ENCODE peak calls at places on chromosomes 7 and 10, in five cellular contexts. One of them, this sample, is unnamed.

GRCh38 chr7:129298268-129298893 is 73.6 kb downstream of the AHCYL2 start:
- DNase-seq in HCT116: peak; percentile 26
- DNase-seq in tibial artery: no peak
- DNase-seq in endothelial cell of umbilical vein: peak; percentile 66
- DNase-seq in A549: peak; percentile 49
- DNase-seq in this sample: peak; percentile 32

GRCh38 chr7:30612658-30613265 is 18.1 kb downstream of the GARS1 start:
- DNase-seq in tibial artery: no peak
- DNase-seq in A549: no peak
- DNase-seq in endothelial cell of umbilical vein: peak; percentile 17
- DNase-seq in HCT116: no peak
- DNase-seq in this sample: no peak

GRCh38 chr7:8724080-8724718 is 290.8 kb downstream of the NXPH1 start:
- DNase-seq in tibial artery: no peak
- DNase-seq in HCT116: no peak
- DNase-seq in endothelial cell of umbilical vein: no peak
- DNase-seq in A549: peak; percentile 14
- DNase-seq in this sample: no peak

GRCh38 chr7:35424869-35425495 is 171.1 kb upstream of the TBX20 start:
- DNase-seq in A549: peak; percentile 61
- DNase-seq in endothelial cell of umbilical vein: peak; percentile 53
- DNase-seq in HCT116: peak; percentile 43
- DNase-seq in tibial artery: no peak
- DNase-seq in this sample: no peak

GRCh38 chr10:104577861-104578480 is 63.1 kb upstream of the SORCS3 start:
- DNase-seq in HCT116: peak; percentile 61
- DNase-seq in A549: no peak
- DNase-seq in tibial artery: no peak
- DNase-seq in endothelial cell of umbilical vein: no peak
- DNase-seq in this sample: no peak

GRCh38 chr7:47534322-47535032 is 47.4 kb downstream of the TNS3 start:
- DNase-seq in HCT116: no peak
- DNase-seq in A549: peak; percentile 40
- DNase-seq in tibial artery: no peak
- DNase-seq in endothelial cell of umbilical vein: no peak
- DNase-seq in this sample: no peak

GRCh38 chr7:23970193-23970592 is 260.2 kb downstream of the STK31 start:
- DNase-seq in A549: no peak
- DNase-seq in HCT116: no peak
- DNase-seq in endothelial cell of umbilical vein: no peak
- DNase-seq in tibial artery: no peak
- DNase-seq in this sample: no peak

GRCh38 chr7:158344706-158345300 is 242.8 kb downstream of the PTPRN2 start:
- DNase-seq in HCT116: no peak
- DNase-seq in A549: no peak
- DNase-seq in endothelial cell of umbilical vein: no peak
- DNase-seq in tibial artery: peak; percentile 28
- DNase-seq in this sample: no peak

GRCh38 chr7:66739953-66740301 is 606 bp upstream of the RABGEF1 start:
- DNase-seq in A549: no peak
- DNase-seq in endothelial cell of umbilical vein: no peak
- DNase-seq in HCT116: no peak
- DNase-seq in tibial artery: no peak
- DNase-seq in this sample: no peak

GRCh38 chr7:116560021-116560970 is 35.5 kb downstream of the CAV1 start:
- DNase-seq in A549: no peak
- DNase-seq in endothelial cell of umbilical vein: no peak
- DNase-seq in tibial artery: no peak
- DNase-seq in HCT116: no peak
- DNase-seq in this sample: no peak

GRCh38 chr10:74870191-74870590 is 43.8 kb downstream of the KAT6B start:
- DNase-seq in endothelial cell of umbilical vein: no peak
- DNase-seq in A549: no peak
- DNase-seq in HCT116: no peak
- DNase-seq in tibial artery: no peak
- DNase-seq in this sample: no peak

GRCh38 chr7:102321351-102322201 is 34.7 kb downstream of the SPDYE6 start:
- DNase-seq in HCT116: no peak
- DNase-seq in A549: no peak
- DNase-seq in endothelial cell of umbilical vein: peak; percentile 25
- DNase-seq in tibial artery: peak; percentile 54
- DNase-seq in this sample: no peak

GRCh38 chr7:105046414-105046813 is 32.4 kb downstream of the KMT2E start:
- DNase-seq in tibial artery: no peak
- DNase-seq in endothelial cell of umbilical vein: no peak
- DNase-seq in A549: no peak
- DNase-seq in HCT116: no peak
- DNase-seq in this sample: no peak

GRCh38 chr10:131698986-131699385 is 201.8 kb upstream of the PPP2R2D start:
- DNase-seq in tibial artery: no peak
- DNase-seq in endothelial cell of umbilical vein: no peak
- DNase-seq in A549: no peak
- DNase-seq in HCT116: no peak
- DNase-seq in this sample: no peak

GRCh38 chr7:152849128-152849527 is 89.6 kb downstream of the ACTR3B start:
- DNase-seq in HCT116: no peak
- DNase-seq in tibial artery: no peak
- DNase-seq in endothelial cell of umbilical vein: no peak
- DNase-seq in A549: no peak
- DNase-seq in this sample: no peak

GRCh38 chr7:77327067-77327931 is 88.8 kb downstream of the GSAP start:
- DNase-seq in tibial artery: peak; percentile 76
- DNase-seq in A549: no peak
- DNase-seq in HCT116: no peak
- DNase-seq in endothelial cell of umbilical vein: peak; percentile 21
- DNase-seq in this sample: peak; percentile 28

GRCh38 chr7:45268013-45268412 is 110.4 kb downstream of the RAMP3 start:
- DNase-seq in endothelial cell of umbilical vein: no peak
- DNase-seq in HCT116: no peak
- DNase-seq in tibial artery: no peak
- DNase-seq in A549: no peak
- DNase-seq in this sample: no peak

GRCh38 chr7:139016931-139017511 is 18.8 kb downstream of the ZC3HAV1L start:
- DNase-seq in tibial artery: peak; percentile 66
- DNase-seq in endothelial cell of umbilical vein: peak; percentile 71
- DNase-seq in HCT116: peak; percentile 54
- DNase-seq in A549: peak; percentile 80
- DNase-seq in this sample: no peak

GRCh38 chr7:26213821-26214515 is 12.4 kb downstream of the CBX3 start:
- DNase-seq in A549: no peak
- DNase-seq in tibial artery: no peak
- DNase-seq in endothelial cell of umbilical vein: no peak
- DNase-seq in HCT116: no peak
- DNase-seq in this sample: no peak

GRCh38 chr10:62268399-62269076 is at the start of gene RTKN2:
- DNase-seq in endothelial cell of umbilical vein: peak; percentile 85
- DNase-seq in A549: peak; percentile 85
- DNase-seq in HCT116: peak; percentile 74
- DNase-seq in tibial artery: peak; percentile 74
- DNase-seq in this sample: peak; percentile 60

GRCh38 chr7:6436385-6436685 is 11.4 kb downstream of the DAGLB start:
- DNase-seq in endothelial cell of umbilical vein: no peak
- DNase-seq in HCT116: no peak
- DNase-seq in tibial artery: no peak
- DNase-seq in A549: no peak
- DNase-seq in this sample: no peak

GRCh38 chr10:122116331-122116730 is 127.4 kb downstream of the TACC2 start:
- DNase-seq in endothelial cell of umbilical vein: peak; percentile 93
- DNase-seq in A549: peak; percentile 75
- DNase-seq in tibial artery: no peak
- DNase-seq in HCT116: no peak
- DNase-seq in this sample: no peak

GRCh38 chr7:171912-172515 is 20.4 kb upstream of the FAM20C start:
- DNase-seq in endothelial cell of umbilical vein: no peak
- DNase-seq in A549: no peak
- DNase-seq in tibial artery: no peak
- DNase-seq in HCT116: no peak
- DNase-seq in this sample: no peak

GRCh38 chr10:87734987-87735827 is 75.5 kb downstream of the PAPSS2 start:
- DNase-seq in A549: peak; percentile 41
- DNase-seq in HCT116: peak; percentile 29
- DNase-seq in endothelial cell of umbilical vein: peak; percentile 70
- DNase-seq in tibial artery: no peak
- DNase-seq in this sample: no peak

GRCh38 chr10:117728087-117728486 is 185.5 kb downstream of the EMX2 start:
- DNase-seq in HCT116: no peak
- DNase-seq in endothelial cell of umbilical vein: no peak
- DNase-seq in tibial artery: no peak
- DNase-seq in A549: no peak
- DNase-seq in this sample: no peak

GRCh38 chr10:84683550-84683949 is 355.2 kb downstream of the CCSER2 start:
- DNase-seq in HCT116: no peak
- DNase-seq in tibial artery: no peak
- DNase-seq in endothelial cell of umbilical vein: no peak
- DNase-seq in A549: no peak
- DNase-seq in this sample: no peak

GRCh38 chr10:118407742-118408141 is 65.6 kb upstream of the FAM204A start:
- DNase-seq in A549: no peak
- DNase-seq in HCT116: no peak
- DNase-seq in endothelial cell of umbilical vein: no peak
- DNase-seq in tibial artery: no peak
- DNase-seq in this sample: no peak

GRCh38 chr10:83301732-83302131 is 837.6 kb upstream of the GHITM start:
- DNase-seq in HCT116: no peak
- DNase-seq in endothelial cell of umbilical vein: no peak
- DNase-seq in A549: no peak
- DNase-seq in tibial artery: no peak
- DNase-seq in this sample: no peak

GRCh38 chr7:10075866-10076265 is 897.8 kb upstream of the PHF14 start:
- DNase-seq in A549: no peak
- DNase-seq in endothelial cell of umbilical vein: no peak
- DNase-seq in HCT116: no peak
- DNase-seq in tibial artery: no peak
- DNase-seq in this sample: no peak

GRCh38 chr10:58017719-58018367 is 249.9 kb downstream of the IPMK start:
- DNase-seq in tibial artery: no peak
- DNase-seq in HCT116: no peak
- DNase-seq in A549: peak; percentile 84
- DNase-seq in endothelial cell of umbilical vein: peak; percentile 4
- DNase-seq in this sample: no peak

GRCh38 chr7:138458576-138459234 is 1.4 kb upstream of the TRIM24 start:
- DNase-seq in A549: no peak
- DNase-seq in endothelial cell of umbilical vein: no peak
- DNase-seq in HCT116: no peak
- DNase-seq in tibial artery: no peak
- DNase-seq in this sample: no peak

GRCh38 chr7:64046041-64046389 is 781 bp downstream of the ZNF727 start:
- DNase-seq in HCT116: no peak
- DNase-seq in tibial artery: no peak
- DNase-seq in A549: no peak
- DNase-seq in endothelial cell of umbilical vein: no peak
- DNase-seq in this sample: no peak
- H3K9me3 ChIP-seq in HCT116: peaks cover 11% of the 10 kb centered on the region
- H3K9me3 ChIP-seq in tibial artery: no peaks in the 10 kb centered on the region
- H3K9me3 ChIP-seq in A549: peaks cover 3% of the 10 kb centered on the region
- H3K9me3 ChIP-seq in endothelial cell of umbilical vein: peaks cover 3% of the 10 kb centered on the region
- H3K9me3 ChIP-seq in this sample: no peaks in the 10 kb centered on the region

GRCh38 chr10:23478570-23478969 is 39.7 kb downstream of the OTUD1 start:
- DNase-seq in tibial artery: no peak
- DNase-seq in HCT116: no peak
- DNase-seq in A549: no peak
- DNase-seq in endothelial cell of umbilical vein: no peak
- DNase-seq in this sample: no peak
- H3K4me3 ChIP-seq in tibial artery: no peak overlapping the region
- H3K4me3 ChIP-seq in HCT116: no peak overlapping the region
- H3K4me3 ChIP-seq in A549: no peak overlapping the region
- H3K4me3 ChIP-seq in endothelial cell of umbilical vein: no peak overlapping the region
- H3K4me3 ChIP-seq in this sample: no peak overlapping the region

GRCh38 chr7:153951207-153951725 is 100.9 kb upstream of the DPP6 start:
- DNase-seq in tibial artery: no peak
- DNase-seq in endothelial cell of umbilical vein: no peak
- DNase-seq in HCT116: no peak
- DNase-seq in A549: no peak
- DNase-seq in this sample: no peak

GRCh38 chr7:153943428-153944370 is 108.5 kb upstream of the DPP6 start:
- DNase-seq in HCT116: no peak
- DNase-seq in tibial artery: no peak
- DNase-seq in endothelial cell of umbilical vein: no peak
- DNase-seq in A549: no peak
- DNase-seq in this sample: no peak

GRCh38 chr7:153948055-153948454 is 104.1 kb upstream of the DPP6 start:
- DNase-seq in endothelial cell of umbilical vein: no peak
- DNase-seq in HCT116: no peak
- DNase-seq in tibial artery: no peak
- DNase-seq in A549: no peak
- DNase-seq in this sample: no peak
- H3K4me1 ChIP-seq in endothelial cell of umbilical vein: peaks cover 5% of the 10 kb centered on the region
- H3K4me1 ChIP-seq in HCT116: no peaks in the 10 kb centered on the region
- H3K4me1 ChIP-seq in tibial artery: no peaks in the 10 kb centered on the region
- H3K4me1 ChIP-seq in A549: no peaks in the 10 kb centered on the region
- H3K4me1 ChIP-seq in this sample: no peaks in the 10 kb centered on the region

DNA sequence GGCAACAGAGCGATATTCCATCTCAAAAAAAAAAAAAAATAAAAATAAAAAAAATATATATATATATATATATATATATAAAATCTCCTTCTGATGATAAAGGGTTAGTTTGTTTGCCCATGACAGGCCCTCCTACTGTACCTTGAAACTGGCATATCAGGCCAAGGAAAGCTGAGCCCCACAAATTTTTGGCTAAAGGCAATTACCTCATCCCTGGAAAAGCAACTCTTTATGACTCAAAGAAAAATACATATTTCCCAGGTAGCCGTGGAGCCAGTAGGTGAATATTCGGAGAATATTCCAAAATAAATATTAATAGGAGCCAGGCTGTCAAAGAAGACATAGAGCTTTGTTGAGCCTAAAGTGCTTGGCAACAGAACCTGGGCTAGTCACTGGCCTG is 245.1 kb downstream of the GALNT17 start:
- DNase-seq in tibial artery: no peak
- DNase-seq in A549: no peak
- DNase-seq in endothelial cell of umbilical vein: no peak
- DNase-seq in HCT116: no peak
- DNase-seq in this sample: no peak
- H3K9me3 ChIP-seq in tibial artery: no peaks in the 10 kb centered on the region
- H3K9me3 ChIP-seq in A549: peaks cover 10% of the 10 kb centered on the region
- H3K9me3 ChIP-seq in endothelial cell of umbilical vein: peaks cover 11% of the 10 kb centered on the region
- H3K9me3 ChIP-seq in HCT116: peaks cover 15% of the 10 kb centered on the region
- H3K9me3 ChIP-seq in this sample: no peaks in the 10 kb centered on the region

DNA sequence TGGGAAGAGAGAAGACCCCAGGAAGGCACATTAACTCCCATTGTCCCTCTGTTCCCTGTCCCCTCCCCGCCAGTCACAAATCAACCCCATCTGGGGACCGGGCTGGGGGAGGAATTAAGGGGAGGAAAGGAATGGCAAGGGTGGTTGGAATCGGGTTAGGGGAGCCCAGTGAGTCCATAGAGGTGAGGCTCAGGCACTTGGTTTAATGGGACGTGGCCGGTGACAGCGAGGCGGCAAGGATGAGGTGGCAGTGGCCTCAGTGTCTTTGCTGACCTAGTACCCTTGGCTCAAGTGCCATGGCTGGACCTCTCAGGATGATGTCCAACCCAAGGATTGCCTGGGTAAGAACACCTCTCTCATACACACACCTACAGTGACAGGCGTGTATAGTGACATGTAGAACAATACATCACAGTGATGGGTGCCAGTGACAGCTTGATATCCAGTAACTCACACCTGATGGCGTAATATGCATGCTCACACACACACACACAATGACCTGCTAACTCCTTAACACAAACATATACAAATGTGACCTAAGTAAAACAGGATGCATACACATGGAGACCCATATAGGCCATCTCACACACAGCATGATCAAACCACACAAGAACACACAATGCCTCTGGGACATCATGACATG is 12.3 kb downstream of the KCNIP2 start:
- DNase-seq in A549: no peak
- DNase-seq in tibial artery: no peak
- DNase-seq in endothelial cell of umbilical vein: no peak
- DNase-seq in HCT116: no peak
- DNase-seq in this sample: no peak
- H3K4me3 ChIP-seq in A549: peak overlapping the region; percentile 53
- H3K4me3 ChIP-seq in tibial artery: peak overlapping the region; percentile 64
- H3K4me3 ChIP-seq in endothelial cell of umbilical vein: no peak overlapping the region
- H3K4me3 ChIP-seq in HCT116: peak overlapping the region; percentile 58
- H3K4me3 ChIP-seq in this sample: peak overlapping the region; percentile 40

This sample was measured in gastrocnemius medialis.